ENCODE peak calls at places on chromosomes 2 and 18, in four cellular contexts. X is CD4-positive, alpha-beta T cell; V is iPS DF 6.9; C is RWPE1. Y is an unnamed sample.

GRCh38 chr2:217776631-217777030 is 226.2 kb downstream of the TNS1 start:
- DNase-seq in X (no peak), V (no peak), C (no peak), Y (no peak)

GRCh38 chr2:137952586-137953129 is 11.6 kb upstream of the HNMT start:
- DNase-seq in X (no peak), V (no peak), C (no peak), Y (no peak)

GRCh38 chr2:172465417-172466334 is 38.3 kb downstream of the ITGA6 start:
- DNase-seq in X (peak; percentile 70), V (peak; percentile 52), C (peak; percentile 69), Y (no peak)

GRCh38 chr18:9082763-9083510 is 19.6 kb upstream of the NDUFV2 start:
- DNase-seq in X (no peak), V (no peak), C (no peak), Y (no peak)

GRCh38 chr18:7590800-7591560 is 23.9 kb downstream of the PTPRM start:
- DNase-seq in X (no peak), V (no peak), C (no peak), Y (no peak)

GRCh38 chr18:78643981-78644380 is 335.6 kb upstream of the SALL3 start:
- DNase-seq in X (no peak), V (no peak), C (no peak), Y (no peak)

GRCh38 chr2:173488861-173489260 is 134.2 kb downstream of the CDCA7 start:
- DNase-seq in X (no peak), V (no peak), C (no peak), Y (no peak)

GRCh38 chr2:205024822-205025518 is 479.7 kb downstream of the PARD3B start:
- DNase-seq in X (no peak), V (no peak), C (peak; percentile 83), Y (peak; percentile 92)

GRCh38 chr2:207952564-207953345 is 72.6 kb downstream of the PLEKHM3 start:
- DNase-seq in X (no peak), V (no peak), C (no peak), Y (no peak)

GRCh38 chr2:149180226-149180875 is 141.9 kb downstream of the LYPD6B start:
- DNase-seq in X (no peak), V (no peak), C (no peak), Y (no peak)

GRCh38 chr18:54140641-54141040 is 83.8 kb downstream of the MBD2 start:
- DNase-seq in X (no peak), V (no peak), C (no peak), Y (no peak)

GRCh38 chr2:207836526-207837133 is 66.9 kb upstream of the FZD5 start:
- DNase-seq in X (no peak), V (no peak), C (no peak), Y (no peak)

GRCh38 chr2:230643576-230644291 is 68.9 kb upstream of the CAB39 start:
- DNase-seq in X (no peak), V (no peak), C (no peak), Y (no peak)

GRCh38 chr2:102975996-102976636 is 214.3 kb downstream of the TMEM182 start:
- DNase-seq in X (no peak), V (peak; percentile 55), C (peak; percentile 62), Y (peak; percentile 6)

GRCh38 chr2:217387776-217388381 is 528.0 kb upstream of the TNP1 start:
- DNase-seq in X (no peak), V (no peak), C (no peak), Y (no peak)

GRCh38 chr2:128600606-128601297 is 282.1 kb upstream of the HS6ST1 start:
- DNase-seq in X (no peak), V (no peak), C (no peak), Y (no peak)

GRCh38 chr2:30332791-30333453 is 101.6 kb downstream of the LBH start:
- DNase-seq in X (no peak), V (no peak), C (no peak), Y (no peak)

GRCh38 chr2:160251566-160251965 is 51.5 kb upstream of the ITGB6 start:
- DNase-seq in X (no peak), V (no peak), C (no peak), Y (no peak)

GRCh38 chr2:160254363-160254762 is 54.3 kb upstream of the ITGB6 start:
- DNase-seq in X (no peak), V (no peak), C (no peak), Y (no peak)

GRCh38 chr2:160255401-160255800 is 55.3 kb upstream of the ITGB6 start:
- DNase-seq in X (no peak), V (no peak), C (no peak), Y (no peak)

GRCh38 chr2:160252278-160252887 is 52.3 kb upstream of the ITGB6 start:
- DNase-seq in X (no peak), V (no peak), C (peak; percentile 55), Y (no peak)

GRCh38 chr2:160253440-160254296 is 53.6 kb upstream of the ITGB6 start:
- DNase-seq in X (no peak), V (no peak), C (no peak), Y (no peak)
- H3K27ac ChIP-seq in X (no peak overlapping the region), V (no peak overlapping the region), C (no peak overlapping the region), Y (peak overlapping the region; percentile 3)

DNA sequence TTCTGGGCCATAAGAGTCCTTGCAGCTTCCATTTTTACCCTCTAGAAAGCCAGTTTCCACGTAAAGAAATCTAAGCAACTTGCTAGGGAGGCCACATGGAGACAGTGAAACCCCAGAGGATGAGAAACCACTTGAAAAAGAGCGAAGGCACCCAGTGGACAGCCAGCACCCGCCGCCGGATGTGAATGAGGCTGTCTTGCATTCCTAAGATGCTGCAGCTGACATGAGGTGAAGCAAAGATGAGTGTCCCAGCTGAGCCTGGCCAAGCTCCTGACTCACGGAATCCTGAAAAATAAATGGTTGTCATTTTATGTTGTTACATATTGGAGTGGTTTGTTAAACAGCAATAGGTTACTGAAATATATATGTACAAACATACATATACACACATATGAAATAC is 65.9 kb upstream of the STPG4 start:
- DNase-seq in X (no peak), V (no peak), C (no peak), Y (no peak)
- H3K27ac ChIP-seq in X (no peak overlapping the region), V (no peak overlapping the region), C (no peak overlapping the region), Y (no peak overlapping the region)

DNA sequence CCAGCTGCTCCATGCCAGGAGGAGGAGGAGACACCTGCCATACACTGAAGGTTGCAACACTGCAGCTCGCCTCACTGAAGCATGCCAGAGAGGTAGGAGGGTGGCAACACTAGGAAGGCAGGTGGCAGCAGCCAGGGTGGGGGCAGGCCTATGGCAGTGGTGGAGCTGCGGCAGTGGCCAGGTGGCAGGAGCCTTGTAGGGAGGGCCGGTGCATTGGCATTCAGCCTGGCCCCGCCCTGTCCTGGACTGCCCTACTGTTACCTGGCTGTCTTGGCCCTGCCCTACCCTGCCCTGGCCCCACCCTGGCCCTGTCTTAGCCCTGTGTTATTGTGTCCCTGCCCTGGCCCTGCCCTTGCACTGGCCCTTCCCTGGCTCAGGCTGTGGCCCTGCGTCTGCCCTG is 7.4 kb upstream of the ANKRD62 start:
- DNase-seq in X (no peak), V (no peak), C (no peak), Y (peak; percentile 46)
- H3K27ac ChIP-seq in X (no peak overlapping the region), V (no peak overlapping the region), C (no peak overlapping the region), Y (peak overlapping the region; percentile 55)

DNA sequence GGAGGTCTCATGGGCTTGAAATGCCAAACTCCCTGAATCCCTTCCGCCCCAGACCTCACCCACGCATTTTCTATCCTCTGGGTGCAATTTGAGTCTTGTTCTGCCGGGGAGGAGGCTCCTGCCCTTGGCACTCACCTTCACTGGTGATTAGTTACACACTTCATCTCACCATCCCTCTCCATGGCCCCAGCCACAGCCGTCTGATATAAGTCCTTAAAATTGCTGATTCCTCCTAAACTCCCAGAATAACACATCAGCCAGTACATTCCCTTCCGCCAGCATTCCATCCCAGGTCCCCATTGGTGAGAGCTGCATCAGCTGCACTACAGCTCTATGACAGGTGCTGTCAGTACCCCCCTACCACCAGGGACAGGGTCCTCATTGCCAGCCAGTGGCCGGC is 3.9 kb downstream of the TIMM21 start:
- DNase-seq in X (no peak), V (no peak), C (no peak), Y (no peak)
- H3K27ac ChIP-seq in X (no peak overlapping the region), V (no peak overlapping the region), C (peak overlapping the region; percentile 22), Y (no peak overlapping the region)

DNA sequence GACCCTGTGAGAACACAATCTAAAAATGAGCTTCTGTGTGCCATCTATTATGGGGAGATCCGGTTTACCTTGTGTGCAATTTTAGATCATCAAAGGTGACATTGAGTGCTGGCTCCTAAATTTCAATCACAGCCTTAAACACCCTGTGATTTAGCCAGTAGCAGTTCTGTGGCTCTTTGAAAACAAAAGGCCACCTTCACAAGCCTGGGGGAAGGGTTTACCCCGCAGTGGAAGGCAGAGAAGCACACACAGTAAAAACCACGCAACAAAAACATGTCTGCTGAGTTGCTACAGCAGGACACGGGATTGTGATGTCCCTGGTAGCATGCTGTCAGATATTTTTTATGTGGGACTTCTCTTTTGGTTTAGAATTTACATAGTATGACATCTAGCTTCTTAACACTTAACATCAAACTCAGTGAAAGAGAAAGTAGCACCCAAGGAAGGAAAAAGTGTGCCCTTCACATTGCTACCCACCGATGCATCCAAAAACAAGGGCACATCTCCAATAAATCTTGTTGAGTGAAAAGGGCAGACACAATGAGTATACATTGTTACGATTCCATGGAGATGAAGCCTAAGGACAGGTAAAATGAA is 56.1 kb upstream of the RNF152 start:
- DNase-seq in X (no peak), V (no peak), C (no peak), Y (no peak)
- H3K27ac ChIP-seq in X (no peak overlapping the region), V (no peak overlapping the region), C (peak overlapping the region; percentile 92), Y (peak overlapping the region; percentile 86)

DNA sequence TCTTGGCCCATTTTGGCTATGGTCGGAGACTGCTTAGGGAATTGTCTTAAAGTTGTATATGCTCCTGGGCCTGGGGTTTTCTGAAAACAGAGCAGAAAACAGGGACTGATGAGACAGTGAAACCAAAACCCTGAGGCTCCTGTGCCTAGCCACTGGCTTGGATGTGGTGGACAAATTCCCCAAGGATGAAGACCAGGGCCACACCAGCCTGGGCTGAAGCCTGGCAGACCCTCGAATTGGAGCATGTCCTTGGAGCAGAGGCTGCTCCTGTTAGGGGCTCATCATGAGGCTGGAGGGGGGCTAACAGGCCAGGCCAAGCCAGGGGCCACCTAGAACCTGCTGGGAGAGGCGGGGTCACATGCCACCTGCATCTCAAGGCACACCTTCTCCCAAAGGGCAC is 68.1 kb downstream of the STPG4 start:
- DNase-seq in X (no peak), V (no peak), C (no peak), Y (no peak)
- H3K27ac ChIP-seq in X (no peak overlapping the region), V (no peak overlapping the region), C (no peak overlapping the region), Y (no peak overlapping the region)

GRCh38 chr18:58785171-58785805 is 79.4 kb upstream of the ZNF532 start:
- DNase-seq in X (no peak), V (no peak), C (peak; percentile 80), Y (peak; percentile 97)
- H3K27ac ChIP-seq in X (no peak overlapping the region), V (no peak overlapping the region), C (peak overlapping the region; percentile 98), Y (peak overlapping the region; percentile 94)

GRCh38 chr2:17800219-17800618 is 16.0 kb upstream of the MSGN1 start:
- DNase-seq in X (no peak), V (no peak), C (no peak), Y (no peak)
- H3K27ac ChIP-seq in X (no peak overlapping the region), V (no peak overlapping the region), C (no peak overlapping the region), Y (no peak overlapping the region)